ENCODE peak calls at places on chromosomes 11 and 22, in five cellular contexts. I, X, A, J and T are unnamed samples. For H3K27me3 and H3K9me3, the result is how much of the 10 kb centered on the place peaks cover.

GRCh38 chr22:42434283-42434682 is 2.1 kb upstream of the NFAM1 start:
- DNase-seq in J (no peak), X (peak), I (no peak), A (no peak), T (no peak)

GRCh38 chr11:71447791-71448256 is 369 bp downstream of the DHCR7 start:
- DNase-seq in X (peak), A (no peak), I (peak), J (no peak), T (peak)

GRCh38 chr11:10494636-10495463 is 39.8 kb downstream of the AMPD3 start:
- DNase-seq in A (no peak), X (no peak), I (no peak), J (no peak), T (no peak)

GRCh38 chr22:32932176-32932575 is 126.0 kb downstream of the SYN3 start:
- DNase-seq in I (no peak), X (peak), A (peak), J (peak), T (no peak)

GRCh38 chr11:498297-499181 is 8.5 kb downstream of the RNH1 start:
- DNase-seq in A (no peak), J (no peak), X (no peak), I (no peak), T (peak)

GRCh38 chr11:1705121-1706052 is 8.4 kb downstream of the KRTAP5-6 start:
- DNase-seq in A (no peak), X (peak), I (no peak), J (peak), T (no peak)

GRCh38 chr11:46512261-46512881 is 81.5 kb downstream of the AMBRA1 start:
- DNase-seq in J (no peak), I (no peak), X (no peak), A (no peak), T (no peak)

GRCh38 chr11:61752117-61752924 is at the start of gene MYRF:
- DNase-seq in X (peak), I (peak), J (no peak), A (no peak), T (peak)

GRCh38 chr11:6260207-6260726 is 629 bp downstream of the CCKBR start:
- DNase-seq in X (no peak), A (no peak), I (no peak), J (no peak), T (no peak)

GRCh38 chr11:103709366-103709765 is 327.1 kb upstream of the DDI1 start:
- DNase-seq in A (no peak), I (no peak), J (no peak), X (no peak), T (no peak)

GRCh38 chr11:129440028-129440630 is 64.5 kb downstream of the BARX2 start:
- DNase-seq in I (no peak), A (peak), X (peak), J (peak), T (no peak)

GRCh38 chr11:78000193-78000592 is 5.7 kb upstream of the INTS4 start:
- DNase-seq in J (peak), X (peak), A (peak), I (peak), T (no peak)

GRCh38 chr22:37626144-37626543 is 13.3 kb upstream of the SH3BP1 start:
- DNase-seq in X (no peak), J (no peak), I (no peak), A (no peak), T (peak)

GRCh38 chr11:90847268-90847886 is 624.5 kb upstream of the CHORDC1 start:
- DNase-seq in X (no peak), A (no peak), J (no peak), I (no peak), T (no peak)

GRCh38 chr11:93537767-93538261 is 5.4 kb downstream of the SMCO4 start:
- DNase-seq in A (no peak), J (peak), X (peak), I (no peak), T (peak)

GRCh38 chr11:13233173-13233572 is 44.4 kb upstream of the BMAL1 start:
- DNase-seq in J (no peak), A (no peak), I (no peak), X (no peak), T (no peak)

GRCh38 chr11:85835729-85836128 is 19.5 kb upstream of the CCDC83 start:
- DNase-seq in X (no peak), I (no peak), J (no peak), A (no peak), T (no peak)

GRCh38 chr22:44331881-44332714 is 19.3 kb upstream of the SHISAL1 start:
- DNase-seq in A (no peak), I (no peak), X (peak), J (no peak), T (no peak)

GRCh38 chr22:37823134-37823985 is at the start of gene GALR3:
- DNase-seq in I (no peak), A (no peak), J (no peak), X (no peak), T (no peak)

GRCh38 chr22:23154461-23154860 is 9.2 kb downstream of the RAB36 start:
- DNase-seq in I (no peak), A (no peak), X (no peak), J (no peak), T (no peak)

GRCh38 chr22:26800858-26801257 is 143.5 kb downstream of the MIAT start:
- DNase-seq in J (peak), X (peak), I (no peak), A (no peak), T (no peak)

GRCh38 chr22:27918351-27919221 is 470 bp downstream of the PITPNB start:
- DNase-seq in J (peak), A (no peak), I (peak), X (peak), T (peak)

GRCh38 chr22:37894939-37895670 is 11.0 kb upstream of the MICALL1 start:
- DNase-seq in I (no peak), A (no peak), J (no peak), X (no peak), T (no peak)

GRCh38 chr11:10743354-10744035 is 7.6 kb upstream of the CTR9 start:
- DNase-seq in I (peak), J (no peak), X (no peak), A (no peak), T (no peak)

GRCh38 chr22:35033635-35034296 is 32.2 kb upstream of the ISX start:
- DNase-seq in I (no peak), J (no peak), A (no peak), X (no peak), T (peak)

GRCh38 chr11:120505801-120506425 is 5.6 kb upstream of the GRIK4 start:
- DNase-seq in I (no peak), J (no peak), A (no peak), X (no peak), T (no peak)
- H3K27me3 ChIP-seq in I (under half), J (under half), A (under half), X (under half), T (under half)

DNA sequence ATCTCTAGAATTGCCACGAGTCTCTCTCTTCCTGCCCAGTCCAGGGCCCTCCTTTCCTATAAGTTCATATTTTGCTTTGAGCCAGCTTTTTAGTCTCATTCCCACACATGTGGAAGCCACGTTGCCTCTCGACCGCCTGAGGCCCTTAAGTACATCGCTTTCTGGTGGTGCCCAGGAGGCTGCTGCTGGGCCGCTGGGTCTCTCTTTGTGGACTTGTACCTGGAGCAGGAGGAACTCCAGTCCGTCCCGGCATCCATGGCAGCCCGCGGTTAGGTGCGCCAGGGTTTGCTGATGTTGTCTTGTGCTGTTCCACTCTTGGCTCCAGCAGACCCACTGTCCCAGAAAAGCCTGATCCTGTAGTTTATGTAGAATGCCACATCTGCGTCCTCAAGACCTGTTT is 41.0 kb downstream of the NAT10 start:
- DNase-seq in J (no peak), A (no peak), I (no peak), X (no peak), T (no peak)
- H3K9me3 ChIP-seq in J (under half), A (under half), I (under half), X (under half), T (under half)

DNA sequence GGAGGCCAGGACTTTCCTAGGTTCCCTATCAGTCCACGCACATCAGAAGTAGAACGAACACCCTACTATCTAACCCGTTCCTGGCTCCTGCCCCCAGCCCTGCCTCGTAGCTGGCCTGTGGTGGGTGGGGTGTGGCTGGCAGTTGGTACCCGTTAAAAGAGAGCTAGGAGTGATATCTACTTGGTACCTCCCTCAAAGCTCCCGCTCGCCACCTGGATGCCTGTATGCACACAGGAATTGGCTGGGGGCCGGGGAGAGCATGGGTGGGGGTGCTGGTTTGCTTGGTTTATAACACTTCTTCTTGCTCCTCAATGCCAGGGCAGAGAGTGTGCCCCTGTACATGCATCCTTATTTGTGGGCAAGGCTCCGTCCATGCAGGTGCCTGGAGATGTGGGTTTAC is 14.0 kb upstream of the NECTIN1 start:
- DNase-seq in I (no peak), X (no peak), J (no peak), A (no peak), T (peak)
- H3K4me3 ChIP-seq in I (no peak), X (no peak), J (no peak), A (no peak), T (no peak)

DNA sequence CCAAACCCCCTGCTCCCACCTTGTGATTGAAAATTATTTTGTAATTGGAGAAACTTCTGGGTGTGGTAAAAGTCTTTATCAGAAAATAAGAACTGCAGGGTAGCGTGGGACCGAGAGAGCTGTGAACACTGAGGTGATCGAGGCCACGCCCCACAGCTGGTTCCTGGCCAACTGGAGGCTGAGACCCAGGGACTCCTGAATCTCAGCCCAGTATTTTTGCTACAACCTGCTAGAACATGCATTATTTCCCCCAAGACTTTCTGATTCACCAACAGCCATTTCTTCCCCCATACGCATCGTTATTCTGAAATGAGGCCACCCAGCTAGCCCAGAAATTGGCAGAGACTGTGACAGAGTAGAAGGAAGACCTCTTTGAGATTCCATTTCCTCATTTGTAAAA is 3.3 kb upstream of the FGF19 start:
- DNase-seq in X (no peak), J (no peak), I (no peak), A (peak), T (no peak)
- H3K27me3 ChIP-seq in X (under half), J (under half), I (under half), A (under half), T (half or more)